ENCODE peak calls at places on chromosomes 5 and 9, in seven cellular contexts. One of them, this sample, is unnamed.

GRCh38 chr5:55062039-55062779 is 38.2 kb downstream of the GZMK start:
- DNase-seq in dorsolateral prefrontal cortex: no peak
- DNase-seq in GM12891: no peak
- DNase-seq in kidney tubule cell: no peak
- DNase-seq in stimulated activated CD8-positive, alpha-beta memory T cell treated with anti-CD3 and anti-CD28 coated beads, Interleukin-12 subunit alpha, Interleukin-12 subunit beta, amount 100 ng/mL, for 1 hour: peak
- DNase-seq in IMR-90: no peak
- DNase-seq in NCI-H1694: no peak
- DNase-seq in this sample: no peak

GRCh38 chr9:106069241-106069640 is 374.9 kb downstream of the TMEM38B start:
- DNase-seq in IMR-90: no peak
- DNase-seq in NCI-H1694: no peak
- DNase-seq in dorsolateral prefrontal cortex: no peak
- DNase-seq in kidney tubule cell: no peak
- DNase-seq in stimulated activated CD8-positive, alpha-beta memory T cell treated with anti-CD3 and anti-CD28 coated beads, Interleukin-12 subunit alpha, Interleukin-12 subunit beta, amount 100 ng/mL, for 1 hour: no peak
- DNase-seq in GM12891: no peak
- DNase-seq in this sample: no peak

GRCh38 chr5:67639311-67639710 is 442.7 kb upstream of the CD180 start:
- DNase-seq in IMR-90: no peak
- DNase-seq in dorsolateral prefrontal cortex: no peak
- DNase-seq in GM12891: no peak
- DNase-seq in NCI-H1694: no peak
- DNase-seq in stimulated activated CD8-positive, alpha-beta memory T cell treated with anti-CD3 and anti-CD28 coated beads, Interleukin-12 subunit alpha, Interleukin-12 subunit beta, amount 100 ng/mL, for 1 hour: no peak
- DNase-seq in kidney tubule cell: no peak
- DNase-seq in this sample: no peak

GRCh38 chr5:154058055-154059038 is 19.6 kb downstream of the MFAP3 start:
- DNase-seq in GM12891: no peak
- DNase-seq in dorsolateral prefrontal cortex: no peak
- DNase-seq in stimulated activated CD8-positive, alpha-beta memory T cell treated with anti-CD3 and anti-CD28 coated beads, Interleukin-12 subunit alpha, Interleukin-12 subunit beta, amount 100 ng/mL, for 1 hour: no peak
- DNase-seq in NCI-H1694: no peak
- DNase-seq in kidney tubule cell: peak
- DNase-seq in IMR-90: peak
- DNase-seq in this sample: no peak

GRCh38 chr5:14184082-14184481 is 40.9 kb downstream of the TRIO start:
- DNase-seq in dorsolateral prefrontal cortex: no peak
- DNase-seq in GM12891: no peak
- DNase-seq in NCI-H1694: no peak
- DNase-seq in stimulated activated CD8-positive, alpha-beta memory T cell treated with anti-CD3 and anti-CD28 coated beads, Interleukin-12 subunit alpha, Interleukin-12 subunit beta, amount 100 ng/mL, for 1 hour: no peak
- DNase-seq in IMR-90: no peak
- DNase-seq in kidney tubule cell: no peak
- DNase-seq in this sample: no peak

GRCh38 chr5:140221697-140222223 is 46.8 kb downstream of the CYSTM1 start:
- DNase-seq in kidney tubule cell: peak
- DNase-seq in GM12891: no peak
- DNase-seq in stimulated activated CD8-positive, alpha-beta memory T cell treated with anti-CD3 and anti-CD28 coated beads, Interleukin-12 subunit alpha, Interleukin-12 subunit beta, amount 100 ng/mL, for 1 hour: no peak
- DNase-seq in dorsolateral prefrontal cortex: no peak
- DNase-seq in IMR-90: peak
- DNase-seq in NCI-H1694: no peak
- DNase-seq in this sample: peak

GRCh38 chr5:14928661-14929060 is 57.1 kb upstream of the ANKH start:
- DNase-seq in IMR-90: peak
- DNase-seq in NCI-H1694: peak
- DNase-seq in kidney tubule cell: no peak
- DNase-seq in stimulated activated CD8-positive, alpha-beta memory T cell treated with anti-CD3 and anti-CD28 coated beads, Interleukin-12 subunit alpha, Interleukin-12 subunit beta, amount 100 ng/mL, for 1 hour: no peak
- DNase-seq in dorsolateral prefrontal cortex: no peak
- DNase-seq in GM12891: no peak
- DNase-seq in this sample: peak

GRCh38 chr5:72478684-72479083 is 28.5 kb downstream of the ZNF366 start:
- DNase-seq in kidney tubule cell: peak
- DNase-seq in IMR-90: peak
- DNase-seq in NCI-H1694: no peak
- DNase-seq in GM12891: no peak
- DNase-seq in stimulated activated CD8-positive, alpha-beta memory T cell treated with anti-CD3 and anti-CD28 coated beads, Interleukin-12 subunit alpha, Interleukin-12 subunit beta, amount 100 ng/mL, for 1 hour: no peak
- DNase-seq in dorsolateral prefrontal cortex: no peak
- DNase-seq in this sample: no peak

GRCh38 chr9:18857334-18857733 is 175.7 kb downstream of the SAXO1 start:
- DNase-seq in dorsolateral prefrontal cortex: no peak
- DNase-seq in IMR-90: no peak
- DNase-seq in GM12891: no peak
- DNase-seq in stimulated activated CD8-positive, alpha-beta memory T cell treated with anti-CD3 and anti-CD28 coated beads, Interleukin-12 subunit alpha, Interleukin-12 subunit beta, amount 100 ng/mL, for 1 hour: no peak
- DNase-seq in kidney tubule cell: no peak
- DNase-seq in NCI-H1694: no peak
- DNase-seq in this sample: no peak

This sample was measured in HCEC 1CT.